ENCODE peak calls at places on chromosomes 3 and 15, in eight cellular contexts. V, C, S, P, L, I, A and N are unnamed samples.

GRCh38 chr15:92077353-92078080 is 224.0 kb downstream of the SLCO3A1 start:
- DNase-seq in S (peak; percentile 50), V (peak; percentile 54), A (peak; percentile 59), P (no peak), I (peak; percentile 65), C (peak; percentile 72), L (peak; percentile 63), N (peak; percentile 76)

GRCh38 chr15:57169643-57170042 is 206.7 kb upstream of the CGNL1 start:
- DNase-seq in P (no peak), V (no peak), L (no peak), I (no peak), C (no peak), S (no peak), A (no peak), N (no peak)

GRCh38 chr3:129940086-129940485 is 34.4 kb upstream of the TRH start:
- DNase-seq in V (no peak), A (peak; percentile 21), S (no peak), L (no peak), P (no peak), I (no peak), C (no peak), N (no peak)

GRCh38 chr3:112377418-112378071 is 44.6 kb downstream of the CD200 start:
- DNase-seq in A (no peak), I (peak; percentile 37), V (no peak), C (no peak), S (no peak), P (peak; percentile 25), L (no peak), N (no peak)

GRCh38 chr15:81016253-81017068 is 15.7 kb downstream of the TLNRD1 start:
- DNase-seq in A (no peak), I (no peak), L (no peak), P (no peak), S (no peak), C (peak; percentile 58), V (no peak), N (no peak)

GRCh38 chr3:16478516-16478915 is 35.0 kb downstream of the RFTN1 start:
- DNase-seq in C (no peak), P (peak; percentile 71), S (no peak), V (no peak), A (peak; percentile 83), L (no peak), I (peak; percentile 60), N (no peak)

GRCh38 chr3:143720381-143720780 is 127.9 kb downstream of the SLC9A9 start:
- DNase-seq in I (no peak), V (no peak), C (no peak), A (no peak), P (no peak), S (no peak), L (no peak), N (no peak)

GRCh38 chr3:107525101-107525953 is 2.6 kb downstream of the BBX start:
- DNase-seq in C (peak; percentile 45), L (peak; percentile 41), V (no peak), P (no peak), S (no peak), A (peak; percentile 42), I (peak; percentile 33), N (peak; percentile 31)

GRCh38 chr15:45550436-45550835 is 27.9 kb upstream of the SLC30A4 start:
- DNase-seq in A (peak; percentile 11), V (no peak), P (no peak), L (no peak), I (peak; percentile 24), S (no peak), C (no peak), N (no peak)

GRCh38 chr3:106862067-106862466 is 515.2 kb upstream of the CCDC54 start:
- DNase-seq in A (no peak), C (no peak), S (no peak), P (no peak), L (no peak), I (peak; percentile 82), V (no peak), N (no peak)

GRCh38 chr3:194276768-194277546 is 74.2 kb downstream of the CPN2 start:
- DNase-seq in S (no peak), P (no peak), C (peak; percentile 68), L (peak; percentile 56), A (no peak), I (peak; percentile 55), V (no peak), N (peak; percentile 72)

GRCh38 chr3:55963611-55964010 is 476.5 kb upstream of the WNT5A start:
- DNase-seq in P (no peak), C (no peak), L (no peak), S (no peak), V (no peak), A (no peak), I (no peak), N (peak; percentile 86)

GRCh38 chr3:173191611-173192010 is 50.6 kb upstream of the SPATA16 start:
- DNase-seq in A (peak; percentile 5), P (no peak), V (no peak), S (no peak), C (no peak), L (no peak), I (peak; percentile 38), N (no peak)

GRCh38 chr15:35321926-35322325 is 224.0 kb downstream of the DPH6 start:
- DNase-seq in L (no peak), S (no peak), P (no peak), V (no peak), I (no peak), A (no peak), C (no peak), N (no peak)

GRCh38 chr3:153129426-153129825 is 32.6 kb upstream of the RAP2B start:
- DNase-seq in A (no peak), V (no peak), L (no peak), C (no peak), I (no peak), S (no peak), P (no peak), N (no peak)

GRCh38 chr3:153129866-153130265 is 32.2 kb upstream of the RAP2B start:
- DNase-seq in P (no peak), L (no peak), S (no peak), C (no peak), I (no peak), A (no peak), V (no peak), N (no peak)

GRCh38 chr3:153127788-153128187 is 34.2 kb upstream of the RAP2B start:
- DNase-seq in C (no peak), P (no peak), I (no peak), L (no peak), S (no peak), V (no peak), A (no peak), N (no peak)

GRCh38 chr3:153130312-153130977 is 31.6 kb upstream of the RAP2B start:
- DNase-seq in I (peak; percentile 83), A (peak; percentile 77), P (peak; percentile 84), S (no peak), V (peak; percentile 57), C (no peak), L (no peak), N (no peak)
- H3K4me3 ChIP-seq in I (no peak overlapping the region), A (no peak overlapping the region), P (no peak overlapping the region), S (no peak overlapping the region), V (peak overlapping the region; percentile 31), C (no peak overlapping the region), L (no peak overlapping the region), N (no peak overlapping the region)

GRCh38 chr3:124779751-124780191 is 49.5 kb downstream of the UMPS start:
- DNase-seq in P (no peak), V (no peak), L (no peak), S (no peak), I (no peak), C (no peak), A (no peak), N (no peak)
- H3K4me3 ChIP-seq in P (no peak overlapping the region), V (no peak overlapping the region), L (peak overlapping the region; percentile 45), S (no peak overlapping the region), I (no peak overlapping the region), C (peak overlapping the region; percentile 18), A (no peak overlapping the region), N (no peak overlapping the region)

GRCh38 chr3:101847328-101847727 is 2.0 kb upstream of the NFKBIZ start:
- DNase-seq in S (no peak), I (no peak), C (no peak), L (no peak), V (no peak), A (no peak), P (no peak), N (no peak)

GRCh38 chr3:101849714-101850326 is 506 bp downstream of the NFKBIZ start:
- DNase-seq in P (no peak), L (peak; percentile 51), S (no peak), V (no peak), I (no peak), A (no peak), C (peak; percentile 46), N (no peak)

GRCh38 chr3:101848754-101849713 is at the start of gene NFKBIZ:
- DNase-seq in P (peak; percentile 85), V (peak; percentile 77), L (peak; percentile 97), A (peak; percentile 94), C (peak; percentile 94), S (no peak), I (peak; percentile 97), N (peak; percentile 88)

GRCh38 chr3:101846709-101847108 is 2.6 kb upstream of the NFKBIZ start:
- DNase-seq in V (no peak), P (no peak), L (no peak), S (no peak), C (no peak), I (no peak), A (no peak), N (no peak)

GRCh38 chr3:101848326-101848725 is 988 bp upstream of the NFKBIZ start:
- DNase-seq in L (no peak), P (no peak), A (no peak), S (no peak), I (no peak), V (no peak), C (no peak), N (no peak)
- H3K4me3 ChIP-seq in L (peak overlapping the region; percentile 95), P (no peak overlapping the region), A (peak overlapping the region; percentile 46), S (no peak overlapping the region), I (no peak overlapping the region), V (peak overlapping the region; percentile 87), C (peak overlapping the region; percentile 99), N (peak overlapping the region; percentile 78)

GRCh38 chr3:71131385-71131871 is 452.1 kb downstream of the FOXP1 start:
- DNase-seq in C (no peak), I (peak; percentile 17), V (no peak), S (no peak), P (no peak), L (no peak), A (no peak), N (no peak)
- H3K4me3 ChIP-seq in C (peak overlapping the region; percentile 59), I (no peak overlapping the region), V (no peak overlapping the region), S (no peak overlapping the region), P (no peak overlapping the region), L (peak overlapping the region; percentile 67), A (no peak overlapping the region), N (no peak overlapping the region)

DNA sequence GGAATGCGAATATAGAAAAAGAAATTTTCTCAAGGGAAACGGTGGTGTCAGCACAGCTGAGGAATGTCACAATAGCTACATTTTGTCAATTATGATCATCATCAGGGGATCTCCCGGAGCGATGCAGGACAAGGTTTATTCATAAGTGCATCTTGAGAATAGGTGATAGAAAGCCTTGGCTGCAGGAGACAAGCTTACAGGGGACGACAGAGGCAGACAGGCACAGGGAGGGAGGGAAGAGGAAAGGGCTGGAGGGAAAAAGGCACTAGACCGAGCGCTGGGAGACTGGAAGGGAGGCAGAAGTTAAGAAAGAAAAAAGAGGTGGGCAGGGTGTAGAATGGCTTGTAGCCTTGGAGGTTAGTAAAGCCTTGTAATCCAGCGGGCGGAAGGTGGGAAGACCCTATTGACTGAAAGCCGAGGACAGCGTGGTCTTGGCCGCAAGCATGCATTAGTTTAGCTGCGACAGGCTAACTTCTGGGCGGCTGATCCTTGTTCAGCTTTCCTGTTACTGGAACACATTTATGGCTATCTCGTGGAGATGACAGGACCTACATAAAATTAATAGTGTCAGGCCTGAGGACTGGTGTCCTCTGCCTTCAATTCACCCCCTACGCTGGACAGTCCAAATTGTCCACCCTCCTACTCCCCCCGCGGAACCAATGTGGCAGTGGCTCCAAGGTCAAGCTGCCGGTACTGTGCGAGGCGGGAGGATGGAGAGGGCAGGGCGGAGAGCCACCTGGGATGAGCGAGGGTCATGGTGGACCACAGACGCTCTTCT is 1.5 kb upstream of the NECTIN3 start:
- DNase-seq in A (no peak), L (no peak), S (no peak), I (peak; percentile 26), V (no peak), C (peak; percentile 32), P (no peak), N (peak; percentile 51)
- H3K4me3 ChIP-seq in A (peak overlapping the region; percentile 75), L (peak overlapping the region; percentile 83), S (no peak overlapping the region), I (peak overlapping the region; percentile 96), V (peak overlapping the region; percentile 89), C (peak overlapping the region; percentile 85), P (peak overlapping the region; percentile 89), N (peak overlapping the region; percentile 99)